ENCODE peak calls at places on chromosome 2, in four cellular contexts. N, A, R and O are unnamed samples.

GRCh38 chr2:69917854-69918253 is 2.9 kb downstream of the MXD1 start:
- DNase-seq in R (peak), N (peak), A (no peak), O (no peak)

GRCh38 chr2:29459445-29460179 is 344.4 kb downstream of the CLIP4 start:
- DNase-seq in A (no peak), N (peak), R (peak), O (no peak)

GRCh38 chr2:176139170-176139611 is 9.7 kb downstream of the HOXD8 start:
- DNase-seq in N (no peak), A (no peak), R (no peak), O (no peak)

GRCh38 chr2:182866461-182867369 is at the start of gene FRZB:
- DNase-seq in A (peak), R (peak), N (peak), O (peak)

GRCh38 chr2:124153713-124154112 is 128.6 kb downstream of the CNTNAP5 start:
- DNase-seq in A (no peak), N (no peak), R (no peak), O (no peak)

GRCh38 chr2:67729474-67729873 is 332.3 kb downstream of the ETAA1 start:
- DNase-seq in R (no peak), N (no peak), A (no peak), O (no peak)

GRCh38 chr2:179532890-179533289 is 268.3 kb upstream of the SESTD1 start:
- DNase-seq in R (peak), N (no peak), A (no peak), O (no peak)

GRCh38 chr2:172181840-172182239 is 79.1 kb upstream of the DLX2 start:
- DNase-seq in R (peak), N (peak), A (no peak), O (no peak)

DNA sequence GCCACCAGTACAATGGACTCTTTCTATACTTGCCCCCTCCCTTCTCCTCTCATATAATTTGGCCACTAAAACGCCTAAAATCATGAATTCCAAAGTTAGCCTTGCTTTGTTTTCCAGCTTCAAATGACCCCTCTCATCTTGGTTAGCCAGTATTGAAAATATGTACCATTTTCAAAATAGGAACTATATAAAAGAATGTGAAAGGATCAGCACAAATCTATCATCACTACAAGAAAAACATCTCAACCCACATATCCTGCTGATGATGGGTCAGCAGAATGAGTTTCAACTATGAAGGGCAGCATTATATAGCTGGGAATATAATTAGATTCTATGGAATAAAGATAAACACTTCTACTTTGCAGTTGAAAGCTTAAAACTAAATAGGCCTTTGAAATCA is 872.9 kb downstream of the CPS1 start:
- DNase-seq in R (no peak), A (no peak), N (no peak), O (no peak)
- TF ChIP-seq CTCF in R (no peak), A (no peak), N (no peak), O (no peak)

GRCh38 chr2:74919827-74920226 is 38.6 kb upstream of the POLE4 start:
- DNase-seq in N (peak), R (peak), A (peak), O (peak)

GRCh38 chr2:74921236-74921736 is 37.2 kb upstream of the POLE4 start:
- DNase-seq in A (no peak), N (no peak), R (no peak), O (no peak)

GRCh38 chr2:74915743-74916142 is 42.7 kb upstream of the POLE4 start:
- DNase-seq in R (peak), A (no peak), N (peak), O (no peak)

GRCh38 chr2:74916394-74916793 is 42.0 kb upstream of the POLE4 start:
- DNase-seq in R (no peak), N (no peak), A (no peak), O (no peak)

DNA sequence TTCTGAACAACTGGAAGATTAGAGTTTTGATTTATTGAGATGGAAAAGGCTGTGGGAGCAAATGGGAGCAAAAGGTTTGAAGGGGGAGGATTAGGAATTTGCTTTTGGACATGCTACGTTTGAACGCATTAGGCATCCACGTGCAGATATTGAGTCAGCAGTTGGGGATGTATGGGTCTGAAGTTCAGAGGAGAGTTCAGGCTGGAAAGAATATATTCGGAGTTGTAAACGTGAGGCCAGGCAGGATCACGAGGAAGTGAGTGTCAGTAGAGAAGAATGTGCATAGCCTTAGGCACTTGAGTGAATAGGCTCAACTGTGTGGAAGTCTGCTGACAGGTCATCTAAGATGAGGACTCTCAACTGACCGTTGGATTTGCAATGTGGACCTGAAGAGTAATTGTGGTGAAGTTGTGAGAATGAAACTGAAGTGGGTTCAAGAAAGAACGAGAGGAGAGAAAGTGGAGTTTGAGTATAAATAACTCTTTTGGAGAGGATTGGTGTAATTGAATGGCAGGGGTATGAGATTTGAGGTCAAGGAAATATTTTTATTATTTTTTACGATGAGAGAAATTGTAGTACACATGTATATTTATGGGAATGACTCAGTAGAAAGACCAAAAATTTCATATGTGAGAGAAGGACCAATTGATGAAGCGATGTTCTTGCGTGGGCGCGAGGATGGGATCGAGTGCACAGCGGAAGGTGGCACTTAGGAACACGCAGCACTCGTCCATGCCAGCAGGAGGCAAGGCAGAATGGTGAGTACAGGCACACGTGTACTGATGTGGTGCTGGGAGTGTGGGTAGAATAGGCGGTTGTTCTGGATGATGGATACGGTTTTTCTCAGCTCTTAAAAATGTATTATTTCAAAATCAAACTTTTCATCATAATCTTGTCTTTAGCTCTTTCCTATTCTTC is 40.5 kb upstream of the POLE4 start:
- DNase-seq in R (peak), N (peak), A (no peak), O (no peak)
- TF ChIP-seq CTCF in R (no peak), N (no peak), A (no peak), O (no peak)

DNA sequence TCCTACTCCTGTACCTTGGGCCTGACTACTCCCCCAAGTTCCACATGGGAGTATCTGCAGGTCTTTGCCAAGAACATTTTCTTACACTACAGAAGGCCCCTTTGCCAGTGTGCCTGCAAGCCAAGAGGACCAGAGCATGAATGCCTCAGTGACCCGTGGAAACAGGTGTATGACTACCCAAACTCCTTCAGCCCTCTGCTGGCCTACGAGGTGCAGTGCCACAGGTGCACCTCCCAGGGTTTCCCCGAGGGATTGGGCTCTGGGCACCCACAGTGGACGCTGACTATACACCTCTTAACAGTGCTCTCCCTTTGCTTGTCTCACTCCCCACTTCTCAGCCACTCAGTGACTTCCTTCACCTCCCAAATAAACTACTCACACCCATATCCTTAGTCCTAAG is 91.4 kb downstream of the COL6A3 start:
- DNase-seq in N (no peak), R (no peak), A (no peak), O (no peak)
- TF ChIP-seq CTCF in N (peak), R (peak), A (peak), O (no peak)

GRCh38 chr2:60820416-60821132 is 60.8 kb upstream of the REL start:
- DNase-seq in N (no peak), R (no peak), A (no peak), O (no peak)

GRCh38 chr2:60821133-60821469 is 60.3 kb upstream of the REL start:
- DNase-seq in N (no peak), R (no peak), A (no peak), O (no peak)

GRCh38 chr2:60819155-60819862 is 62.1 kb upstream of the REL start:
- DNase-seq in R (no peak), A (no peak), N (no peak), O (no peak)

GRCh38 chr2:60819936-60820335 is 61.4 kb upstream of the REL start:
- DNase-seq in N (no peak), A (no peak), R (no peak), O (no peak)

GRCh38 chr2:60818272-60818671 is 62.2 kb downstream of the PAPOLG start:
- DNase-seq in N (peak), A (no peak), R (peak), O (no peak)
- TF ChIP-seq CTCF in N (no peak), A (no peak), R (peak), O (no peak)

DNA sequence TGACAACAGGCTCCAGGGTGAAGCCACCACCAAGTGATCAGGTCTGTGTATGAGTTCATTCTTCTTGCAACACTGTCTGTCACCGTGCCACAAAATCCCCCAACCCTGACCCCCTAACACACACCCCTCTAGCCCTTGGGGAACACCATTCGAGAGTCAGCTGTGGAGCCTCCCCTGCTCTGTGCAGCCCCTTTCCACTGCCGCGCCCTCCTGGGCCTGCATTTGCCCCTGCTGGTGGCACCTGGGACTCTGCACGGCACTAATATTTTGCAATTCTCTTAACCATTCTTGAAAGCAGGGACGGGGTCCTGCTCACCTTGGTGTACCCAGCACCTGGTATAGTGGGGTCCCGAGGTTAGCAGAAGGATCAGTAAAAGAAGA is 124.0 kb downstream of the HDAC4 start:
- DNase-seq in A (no peak), R (no peak), N (no peak), O (peak)
- TF ChIP-seq CTCF in A (no peak), R (peak), N (no peak), O (peak)